ENCODE peak calls at places on chromosome 1, in nine cellular contexts. C is transverse colon, W is GM23338, T is K562, Z is sigmoid colon, E is Panc1, K is endothelial cell of umbilical vein, U is HepG2, R is HCT116. B is an unnamed sample. For H3K36me3, the result is how much of the 10 kb centered on the place peaks cover.

GRCh38 chr1:192878249-192878648 is 69.4 kb downstream of the RGS2 start:
- DNase-seq in T (no peak), U (no peak), K (no peak), C (peak), R (no peak), E (no peak), W (no peak), Z (peak), B (no peak)

GRCh38 chr1:219580019-219580676 is 32.8 kb downstream of the ZC3H11B start:
- DNase-seq in K (no peak), W (no peak), R (no peak), E (no peak), U (no peak), C (no peak), Z (no peak), T (no peak), B (no peak)

GRCh38 chr1:41795205-41795762 is 123.4 kb downstream of the HIVEP3 start:
- DNase-seq in W (no peak), C (no peak), U (no peak), R (peak), K (peak), T (no peak), E (no peak), Z (no peak), B (no peak)

GRCh38 chr1:6771568-6771825 is 13.8 kb upstream of the CAMTA1 start:
- DNase-seq in R (no peak), U (no peak), K (no peak), C (no peak), T (no peak), W (peak), E (no peak), Z (no peak), B (no peak)

GRCh38 chr1:41496080-41497055 is 11.9 kb upstream of the EDN2 start:
- DNase-seq in W (peak), C (peak), T (peak), Z (peak), R (peak), E (no peak), K (peak), U (peak), B (peak)

GRCh38 chr1:34419662-34420061 is 243.0 kb downstream of the C1orf94 start:
- DNase-seq in U (no peak), C (no peak), R (no peak), K (no peak), W (peak), Z (no peak), E (no peak), T (no peak), B (no peak)

GRCh38 chr1:98323396-98323795 is 338.1 kb upstream of the SNX7 start:
- DNase-seq in R (peak), C (no peak), K (peak), Z (no peak), E (no peak), T (no peak), U (no peak), W (no peak), B (no peak)

GRCh38 chr1:218760601-218761570 is 412.8 kb upstream of the LYPLAL1 start:
- DNase-seq in Z (no peak), T (no peak), C (no peak), U (no peak), K (no peak), R (no peak), W (no peak), E (no peak), B (no peak)

GRCh38 chr1:6638226-6638625 is 13.6 kb downstream of the THAP3 start:
- DNase-seq in R (no peak), W (no peak), K (no peak), T (no peak), C (peak), Z (peak), E (no peak), U (no peak), B (no peak)

GRCh38 chr1:230632273-230632873 is 9.9 kb upstream of the COG2 start:
- DNase-seq in W (peak), U (peak), R (peak), T (no peak), E (peak), Z (no peak), C (peak), K (peak), B (no peak)

GRCh38 chr1:174204697-174205308 is 45.5 kb downstream of the RABGAP1L start:
- DNase-seq in R (peak), E (no peak), U (peak), T (no peak), W (no peak), Z (no peak), C (no peak), K (no peak), B (no peak)

GRCh38 chr1:59743324-59744108 is 71.2 kb upstream of the HOOK1 start:
- DNase-seq in C (no peak), K (peak), U (no peak), Z (no peak), W (no peak), E (no peak), R (no peak), T (no peak), B (no peak)

DNA sequence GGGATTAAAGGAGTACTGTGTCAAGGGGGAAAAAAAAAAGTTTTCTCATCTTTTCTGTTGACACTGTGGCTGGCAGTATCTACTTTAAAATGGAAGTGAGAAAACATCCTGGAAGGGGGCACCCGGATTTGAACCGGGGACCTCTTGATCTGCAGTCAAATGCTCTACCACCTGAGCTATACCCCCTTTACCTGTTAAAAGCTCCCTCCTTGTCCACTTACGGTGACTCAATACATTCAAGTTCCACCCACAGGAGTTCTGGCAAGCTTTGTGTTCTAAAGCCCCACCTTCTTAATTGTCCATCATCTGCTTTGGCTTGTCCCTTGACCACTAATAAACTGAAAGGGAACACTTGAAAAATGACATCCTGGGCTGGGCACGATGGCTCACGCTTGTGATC is 68.2 kb downstream of the FNBP1L start:
- DNase-seq in K (no peak), T (no peak), Z (no peak), R (peak), E (no peak), U (no peak), C (no peak), W (peak), B (no peak)
- TF ChIP-seq POLR2AphosphoS5 in K (no peak), T (no peak), Z (no peak), R (peak), E (no peak), U (no peak), C (no peak), W (no peak), B (no peak)

GRCh38 chr1:61244114-61244513 is 161.8 kb downstream of the NFIA start:
- DNase-seq in R (peak), T (no peak), W (no peak), Z (no peak), K (peak), U (no peak), E (no peak), C (no peak), B (no peak)
- TF ChIP-seq CTCF in R (no peak), T (no peak), W (no peak), Z (no peak), K (no peak), U (no peak), E (no peak), C (no peak), B (no peak)

GRCh38 chr1:953524-954320 is 5.3 kb downstream of the NOC2L start:
- DNase-seq in Z (no peak), K (no peak), E (no peak), U (no peak), C (no peak), T (no peak), R (no peak), W (no peak), B (no peak)
- H3K36me3 ChIP-seq in Z (half or more), K (half or more), E (under half), U (under half), C (under half), T (half or more), R (half or more), W (under half), B (under half)

GRCh38 chr1:160853014-160853413 is 9.7 kb downstream of the CD244 start:
- DNase-seq in E (no peak), T (no peak), C (no peak), U (no peak), R (no peak), Z (no peak), W (no peak), K (no peak), B (no peak)
- TF ChIP-seq POLR2AphosphoS5 in E (no peak), T (no peak), C (no peak), U (no peak), R (no peak), Z (no peak), W (no peak), K (no peak), B (no peak)

GRCh38 chr1:32876341-32877210 is 5.9 kb upstream of the FNDC5 start:
- DNase-seq in W (peak), T (peak), U (peak), K (peak), R (peak), E (peak), C (peak), Z (no peak), B (no peak)
- TF ChIP-seq CTCF in W (peak), T (peak), U (peak), K (peak), R (peak), E (peak), C (peak), Z (peak), B (peak)

GRCh38 chr1:116179886-116180474 is 68.8 kb downstream of the MAB21L3 start:
- DNase-seq in Z (no peak), W (no peak), E (no peak), C (no peak), K (no peak), R (no peak), U (peak), T (no peak), B (no peak)
- H3K36me3 ChIP-seq in Z (under half), W (under half), E (under half), C (under half), K (under half), R (under half), U (under half), T (under half), B (under half)

DNA sequence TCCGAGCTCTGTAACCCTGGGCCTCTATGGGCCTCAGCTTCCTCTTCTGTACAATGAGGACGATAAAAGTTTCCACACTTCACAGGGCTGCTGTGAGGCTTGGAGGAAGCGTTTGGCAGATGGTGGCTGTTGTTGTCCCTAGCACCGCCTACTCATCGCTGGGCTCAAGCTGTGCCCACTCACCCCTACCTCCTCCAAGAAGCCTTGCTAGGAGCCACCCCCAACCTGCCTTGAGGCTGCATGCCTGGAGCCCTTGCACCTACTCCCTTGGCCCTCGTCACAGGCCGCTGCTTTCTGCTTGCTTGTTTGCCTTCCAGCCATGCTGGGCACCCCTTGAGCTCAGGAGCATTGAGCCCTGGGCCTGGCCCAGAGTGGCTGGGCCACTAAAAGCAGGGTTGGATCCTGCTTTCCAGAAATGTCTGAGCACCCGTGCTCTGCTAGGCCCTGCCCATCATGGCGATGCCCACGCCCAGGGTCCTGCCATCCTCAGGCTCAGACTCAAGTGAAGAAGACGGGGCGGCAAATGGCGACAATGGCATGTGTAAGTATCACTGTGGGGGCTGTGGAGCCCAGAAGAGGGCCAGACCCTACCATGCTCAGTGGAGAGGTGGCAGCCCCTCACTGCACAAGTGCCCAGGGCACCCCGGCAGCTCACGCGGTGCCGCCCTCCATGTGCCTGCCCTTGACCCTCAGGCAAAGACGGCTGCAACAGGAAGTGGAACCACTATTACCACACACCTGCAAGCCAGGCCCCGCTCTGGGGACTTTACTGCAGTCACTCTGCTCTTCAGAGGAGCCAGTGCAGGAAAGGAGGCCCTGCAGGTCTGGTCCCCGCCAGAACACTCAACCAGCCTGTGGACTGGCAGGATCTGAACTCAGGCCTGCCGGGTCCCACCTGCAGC is 9.5 kb downstream of the SH3BGRL3 start:
- DNase-seq in E (no peak), T (no peak), K (no peak), Z (no peak), W (no peak), R (no peak), U (no peak), C (peak), B (no peak)
- TF ChIP-seq POLR2AphosphoS5 in E (no peak), T (no peak), K (no peak), Z (no peak), W (no peak), R (no peak), U (no peak), C (no peak), B (no peak)

DNA sequence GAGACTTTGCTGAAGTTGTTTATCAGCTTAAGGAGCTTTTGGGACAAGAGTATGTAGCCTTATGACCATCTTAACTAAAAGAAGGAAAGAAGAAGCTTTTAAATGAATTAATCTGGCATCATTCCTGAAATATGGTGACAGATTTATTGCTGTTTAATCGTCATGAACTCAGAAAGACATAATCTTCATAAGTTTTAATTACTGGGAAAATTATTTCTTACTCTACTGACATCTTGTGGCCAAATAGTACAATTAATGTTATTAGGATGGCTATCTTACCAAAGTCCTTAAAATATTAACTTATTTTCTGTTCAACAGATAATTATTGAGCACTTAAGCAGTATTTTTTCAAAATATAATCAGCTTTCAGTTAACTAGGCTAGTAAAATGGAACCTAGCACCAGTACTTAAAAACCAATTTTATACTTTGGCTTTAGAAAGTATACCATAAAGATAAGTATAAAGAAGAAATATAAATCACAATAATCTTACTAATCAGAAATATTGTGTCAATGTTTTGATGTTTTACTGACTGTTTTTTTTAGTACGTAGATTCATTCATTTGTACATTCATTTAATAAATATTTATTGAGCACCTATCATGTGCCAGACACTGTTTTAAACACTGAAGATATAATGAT is 34.7 kb upstream of the GPR25 start:
- DNase-seq in T (no peak), W (no peak), C (no peak), K (peak), R (peak), U (no peak), Z (no peak), E (no peak), B (no peak)
- TF ChIP-seq CTCF in T (peak), W (no peak), C (peak), K (peak), R (no peak), U (no peak), Z (no peak), E (peak), B (no peak)

DNA sequence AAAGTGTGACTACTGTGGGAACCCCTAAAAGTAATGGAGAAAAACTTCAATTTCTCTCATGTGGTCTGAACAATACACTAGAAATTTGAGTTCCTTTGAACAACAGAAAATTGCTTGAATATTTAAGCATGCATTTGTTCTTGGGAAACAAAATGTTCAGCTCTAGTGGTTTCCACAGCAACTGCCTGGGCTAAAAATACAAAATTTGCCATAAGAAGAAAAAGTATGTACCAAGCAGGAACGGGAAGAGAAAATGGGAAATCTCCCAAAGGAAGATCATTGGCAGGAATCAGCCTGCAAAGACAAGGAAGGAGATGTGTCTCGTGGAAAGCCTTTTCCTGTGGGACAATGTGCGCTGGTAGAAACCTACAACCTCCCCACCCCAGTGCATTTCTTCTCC is 119.0 kb upstream of the DPT start:
- DNase-seq in E (no peak), C (no peak), Z (no peak), W (no peak), K (no peak), U (no peak), T (no peak), R (no peak), B (no peak)
- H3K36me3 ChIP-seq in E (under half), C (under half), Z (under half), W (under half), K (under half), U (under half), T (under half), R (under half), B (under half)

GRCh38 chr1:117366281-117366981 is 818 bp upstream of the MAN1A2 start:
- DNase-seq in T (peak), R (no peak), C (peak), E (no peak), W (peak), K (peak), U (peak), Z (peak), B (peak)

GRCh38 chr1:117365350-117366280 is 1.6 kb upstream of the MAN1A2 start:
- DNase-seq in C (no peak), W (no peak), U (no peak), T (no peak), Z (no peak), K (no peak), R (no peak), E (no peak), B (no peak)

GRCh38 chr1:117367769-117368059 is 465 bp downstream of the MAN1A2 start:
- DNase-seq in W (no peak), K (no peak), U (no peak), T (no peak), R (no peak), C (no peak), E (no peak), Z (no peak), B (no peak)

GRCh38 chr1:117368116-117369108 is 1.2 kb downstream of the MAN1A2 start:
- DNase-seq in U (peak), K (peak), W (no peak), E (no peak), C (no peak), T (peak), Z (no peak), R (no peak), B (no peak)

DNA sequence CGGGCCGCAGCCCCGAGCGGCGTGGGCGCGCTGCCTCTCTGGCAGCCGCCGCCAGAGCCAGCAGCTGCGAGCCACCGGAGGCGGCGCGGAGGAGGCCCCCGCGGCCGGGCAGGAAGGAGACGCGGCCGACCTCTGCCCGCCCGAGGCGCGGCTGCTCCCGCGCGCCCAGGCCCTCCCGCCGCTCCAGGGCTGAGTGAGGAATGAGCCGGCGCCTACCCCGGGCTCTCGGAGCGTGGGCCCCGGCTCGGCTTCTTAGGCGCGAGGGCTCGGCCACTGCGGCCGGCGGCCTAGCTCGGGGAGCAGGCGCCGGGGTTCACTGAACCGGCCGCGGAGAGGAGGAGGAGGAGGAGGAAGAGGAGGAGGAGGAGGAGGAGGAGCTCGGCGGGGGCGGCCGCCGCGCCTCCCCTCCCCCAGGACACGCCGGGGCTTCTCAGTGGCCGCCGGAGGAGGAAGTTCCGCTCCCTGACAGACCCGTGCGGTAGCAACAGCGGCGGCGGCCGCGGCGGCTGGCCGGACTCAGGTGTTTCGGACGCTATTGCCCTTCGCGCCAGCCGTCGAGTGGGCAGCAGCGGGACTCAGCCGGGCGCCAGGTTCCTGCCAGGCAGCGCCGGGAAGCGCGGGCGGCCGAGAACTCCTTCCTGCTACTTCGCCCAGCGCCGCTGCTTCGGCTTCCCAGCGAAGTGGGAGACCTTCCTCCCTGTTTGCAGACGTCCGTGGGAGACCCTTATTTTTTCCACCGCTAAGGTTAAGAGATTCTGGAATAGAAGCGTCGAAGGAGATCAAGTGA is at the start of gene MAN1A2:
- DNase-seq in Z (peak), C (peak), W (peak), T (peak), U (peak), K (peak), E (no peak), R (peak), B (peak)
- TF ChIP-seq POLR2AphosphoS5 in Z (peak), C (peak), W (peak), T (peak), U (peak), K (peak), E (peak), R (peak), B (peak)

B was measured in breast epithelium.